ENCODE peak calls at places on chromosome 12, in six cellular contexts. One of them, this sample, is unnamed.

GRCh38 chr12:96814200-96814599 is 92.9 kb upstream of the NEDD1 start:
- DNase-seq in iPS-NIHi11: no peak
- DNase-seq in HEK293T: no peak
- DNase-seq in A549: no peak
- DNase-seq in DMS79: no peak
- DNase-seq in MG63: no peak
- DNase-seq in this sample: no peak

GRCh38 chr12:73598626-73599025 is 939.0 kb upstream of the ATXN7L3B start:
- DNase-seq in iPS-NIHi11: no peak
- DNase-seq in HEK293T: no peak
- DNase-seq in A549: no peak
- DNase-seq in DMS79: no peak
- DNase-seq in MG63: no peak
- DNase-seq in this sample: no peak

GRCh38 chr12:56565510-56566101 is 44.0 kb downstream of the RBMS2 start:
- DNase-seq in iPS-NIHi11: peak; percentile 80
- DNase-seq in HEK293T: no peak
- DNase-seq in A549: peak; percentile 22
- DNase-seq in DMS79: no peak
- DNase-seq in MG63: no peak
- DNase-seq in this sample: no peak

GRCh38 chr12:45637706-45638105 is 91.8 kb upstream of the ARID2 start:
- DNase-seq in iPS-NIHi11: no peak
- DNase-seq in HEK293T: no peak
- DNase-seq in A549: no peak
- DNase-seq in DMS79: no peak
- DNase-seq in MG63: no peak
- DNase-seq in this sample: no peak

GRCh38 chr12:126051611-126052107 is 986.4 kb downstream of the AACS start:
- DNase-seq in iPS-NIHi11: no peak
- DNase-seq in HEK293T: no peak
- DNase-seq in A549: no peak
- DNase-seq in DMS79: no peak
- DNase-seq in MG63: peak; percentile 77
- DNase-seq in this sample: no peak

GRCh38 chr12:5096241-5096880 is 52.7 kb downstream of the KCNA5 start:
- DNase-seq in iPS-NIHi11: no peak
- DNase-seq in HEK293T: no peak
- DNase-seq in A549: no peak
- DNase-seq in DMS79: no peak
- DNase-seq in MG63: peak; percentile 19
- DNase-seq in this sample: no peak

GRCh38 chr12:93670104-93670503 is 7.1 kb upstream of the CRADD start:
- DNase-seq in iPS-NIHi11: no peak
- DNase-seq in HEK293T: no peak
- DNase-seq in A549: no peak
- DNase-seq in DMS79: no peak
- DNase-seq in MG63: no peak
- DNase-seq in this sample: no peak

GRCh38 chr12:57504033-57504432 is 16.2 kb downstream of the MARS1 start:
- DNase-seq in iPS-NIHi11: no peak
- DNase-seq in HEK293T: no peak
- DNase-seq in A549: no peak
- DNase-seq in DMS79: no peak
- DNase-seq in MG63: no peak
- DNase-seq in this sample: no peak

GRCh38 chr12:28543021-28543890 is 353.0 kb downstream of the CCDC91 start:
- DNase-seq in iPS-NIHi11: no peak
- DNase-seq in HEK293T: no peak
- DNase-seq in A549: no peak
- DNase-seq in DMS79: no peak
- DNase-seq in MG63: no peak
- DNase-seq in this sample: no peak

GRCh38 chr12:122834229-122834920 is 882 bp upstream of the HIP1R start:
- DNase-seq in iPS-NIHi11: peak; percentile 80
- DNase-seq in HEK293T: peak; percentile 54
- DNase-seq in A549: peak; percentile 82
- DNase-seq in DMS79: peak; percentile 70
- DNase-seq in MG63: peak; percentile 42
- DNase-seq in this sample: peak; percentile 19

GRCh38 chr12:128007250-128007649 is 259.7 kb upstream of the TMEM132C start:
- DNase-seq in iPS-NIHi11: no peak
- DNase-seq in HEK293T: no peak
- DNase-seq in A549: no peak
- DNase-seq in DMS79: no peak
- DNase-seq in MG63: no peak
- DNase-seq in this sample: no peak

GRCh38 chr12:117699575-117699974 is 269.2 kb downstream of the KSR2 start:
- DNase-seq in iPS-NIHi11: no peak
- DNase-seq in HEK293T: no peak
- DNase-seq in A549: no peak
- DNase-seq in DMS79: no peak
- DNase-seq in MG63: no peak
- DNase-seq in this sample: no peak

GRCh38 chr12:63222582-63222981 is 71.6 kb upstream of the AVPR1A start:
- DNase-seq in iPS-NIHi11: no peak
- DNase-seq in HEK293T: no peak
- DNase-seq in A549: no peak
- DNase-seq in DMS79: no peak
- DNase-seq in MG63: no peak
- DNase-seq in this sample: no peak

GRCh38 chr12:64010069-64010686 is 165.7 kb downstream of the SRGAP1 start:
- DNase-seq in iPS-NIHi11: no peak
- DNase-seq in HEK293T: no peak
- DNase-seq in A549: no peak
- DNase-seq in DMS79: no peak
- DNase-seq in MG63: peak; percentile 39
- DNase-seq in this sample: no peak

GRCh38 chr12:10584415-10584814 is 29.0 kb downstream of the MAGOHB start:
- DNase-seq in iPS-NIHi11: no peak
- DNase-seq in HEK293T: no peak
- DNase-seq in A549: no peak
- DNase-seq in DMS79: no peak
- DNase-seq in MG63: no peak
- DNase-seq in this sample: no peak

GRCh38 chr12:68612675-68613074 is 2.0 kb downstream of the RAP1B start:
- DNase-seq in iPS-NIHi11: no peak
- DNase-seq in HEK293T: no peak
- DNase-seq in A549: no peak
- DNase-seq in DMS79: no peak
- DNase-seq in MG63: no peak
- DNase-seq in this sample: peak; percentile 28

GRCh38 chr12:69196302-69197288 is 42.8 kb upstream of the CPSF6 start:
- DNase-seq in iPS-NIHi11: no peak
- DNase-seq in HEK293T: no peak
- DNase-seq in A549: no peak
- DNase-seq in DMS79: no peak
- DNase-seq in MG63: peak; percentile 6
- DNase-seq in this sample: no peak